ENCODE peak calls at places on chromosomes 3 and 15, in ten cellular contexts. V is foreskin fibroblast; N is K562; K is NCI-H2029; P is stimulated activated naive CD8-positive, alpha-beta T cell treated with anti-CD3 and anti-CD28 coated beads, Interleukin-15, amount 100 ng/mL, for 72 hours; A is fibroblast of pulmonary artery; O is AG04449; W is RWPE1; H is neural crest cell; R is HTR-8/SVneo. X is an unnamed sample.

GRCh38 chr3:163071684-163072083 is 1575.1 kb downstream of the OTOL1 start:
- DNase-seq in N (no peak), K (no peak), O (no peak), P (no peak), H (no peak), A (peak), R (peak), W (no peak), V (no peak), X (no peak)

GRCh38 chr3:52021869-52022268 is 26.2 kb upstream of the RPL29 start:
- DNase-seq in H (no peak), A (no peak), N (peak), O (no peak), V (no peak), K (no peak), R (no peak), W (no peak), P (no peak), X (no peak)

GRCh38 chr3:178496911-178497310 is 39.3 kb upstream of the KCNMB2 start:
- DNase-seq in O (no peak), R (no peak), N (no peak), K (no peak), V (no peak), A (no peak), H (no peak), P (no peak), W (no peak), X (no peak)

GRCh38 chr3:119294402-119294888 is 262 bp downstream of the ARHGAP31 start:
- DNase-seq in N (no peak), H (peak), O (no peak), K (no peak), W (peak), R (peak), V (no peak), P (peak), A (no peak), X (peak)

GRCh38 chr15:26082833-26083174 is 219.7 kb upstream of the ATP10A start:
- DNase-seq in A (peak), H (no peak), V (no peak), N (no peak), O (no peak), K (no peak), R (no peak), P (no peak), W (no peak), X (peak)

GRCh38 chr3:56930706-56931105 is 129.0 kb upstream of the ARHGEF3 start:
- DNase-seq in A (no peak), O (no peak), R (no peak), W (peak), N (no peak), K (no peak), V (no peak), H (no peak), P (peak), X (no peak)

GRCh38 chr3:142159083-142159740 is 9.9 kb upstream of the TFDP2 start:
- DNase-seq in V (no peak), P (no peak), O (no peak), H (no peak), N (no peak), K (no peak), W (no peak), A (no peak), R (no peak), X (no peak)

GRCh38 chr15:45618813-45619212 is 16.0 kb upstream of the SQOR start:
- DNase-seq in K (no peak), H (no peak), V (no peak), N (no peak), O (no peak), R (no peak), P (peak), A (no peak), W (no peak), X (peak)

GRCh38 chr3:10998542-10998941 is 6.0 kb downstream of the SLC6A1 start:
- DNase-seq in K (no peak), H (no peak), O (no peak), V (no peak), P (no peak), A (no peak), R (no peak), N (no peak), W (no peak), X (no peak)